ENCODE peak calls at places on chromosomes 4 and X, in four cellular contexts. C is islet precursor cell, V is A549, W is hypothalamus. H is an unnamed sample.

GRCh38 chrX:22059800-22060199 is 27.7 kb downstream of the PHEX start:
- DNase-seq in V (no peak), C (no peak), W (no peak), H (no peak)

GRCh38 chr4:82266345-82266744 is 107.4 kb downstream of the HNRNPD start:
- DNase-seq in V (no peak), W (no peak), C (no peak), H (no peak)

GRCh38 chrX:56751071-56751470 is 22.0 kb downstream of the NBDY start:
- DNase-seq in C (no peak), V (no peak), W (no peak), H (no peak)

GRCh38 chrX:50579955-50580354 is 109.3 kb upstream of the DGKK start:
- DNase-seq in C (peak; percentile 64), V (peak; percentile 24), W (peak; percentile 1), H (peak; percentile 73)

GRCh38 chrX:82125103-82125502 is 923.2 kb downstream of the SH3BGRL start:
- DNase-seq in V (no peak), W (no peak), C (no peak), H (no peak)

GRCh38 chr4:114156371-114156770 is 176.9 kb upstream of the ARSJ start:
- DNase-seq in C (no peak), W (no peak), V (no peak), H (no peak)

GRCh38 chr4:105061136-105061696 is 85.5 kb upstream of the TET2 start:
- DNase-seq in V (no peak), W (no peak), C (peak; percentile 86), H (peak; percentile 64)

GRCh38 chrX:153526040-153526439 is 8.6 kb downstream of the ATP2B3 start:
- DNase-seq in V (no peak), C (no peak), W (no peak), H (no peak)

GRCh38 chr4:132016703-132017102 is 1132.4 kb upstream of the PCDH10 start:
- DNase-seq in V (no peak), C (no peak), W (no peak), H (no peak)

GRCh38 chr4:87559090-87559837 is 30.1 kb upstream of the SPARCL1 start:
- DNase-seq in W (no peak), C (peak; percentile 58), V (no peak), H (peak; percentile 57)

GRCh38 chr4:47372561-47372960 is 90.9 kb downstream of the COMMD8 start:
- DNase-seq in V (no peak), W (no peak), C (no peak), H (no peak)

GRCh38 chr4:38004062-38004461 is 43.9 kb downstream of the PTTG2 start:
- DNase-seq in C (peak; percentile 85), W (no peak), V (no peak), H (no peak)

GRCh38 chrX:48689143-48689920 is 5.7 kb downstream of the WAS start:
- DNase-seq in W (no peak), C (no peak), V (no peak), H (peak; percentile 18)

GRCh38 chr4:163380703-163381102 is 37.0 kb downstream of the NPY5R start:
- DNase-seq in V (no peak), C (no peak), W (no peak), H (no peak)

GRCh38 chrX:55488559-55489314 is 911 bp downstream of the USP51 start:
- DNase-seq in C (peak; percentile 76), W (peak; percentile 48), V (peak; percentile 25), H (peak; percentile 87)

GRCh38 chr4:112270643-112271484 is 14.8 kb downstream of the TIFA start:
- DNase-seq in W (no peak), C (no peak), V (no peak), H (no peak)

GRCh38 chr4:8005033-8005808 is 65.6 kb upstream of the AFAP1 start:
- DNase-seq in V (no peak), C (no peak), W (no peak), H (no peak)

GRCh38 chrX:45699158-45699557 is 498.5 kb upstream of the DIPK2B start:
- DNase-seq in W (no peak), V (no peak), C (no peak), H (no peak)

H was measured in ELF-1.